ENCODE peak calls at places on chromosomes 16 and 17, in ten cellular contexts. U is IMR-90, E is tibial nerve, A is Peyer's patch, G is HCT116, J is A549, P is esophagus squamous epithelium, S is testis, F is heart left ventricle, M is spleen. I is an unnamed sample.

GRCh38 chr16:58018803-58019202 is 6.8 kb upstream of the MMP15 start:
- DNase-seq in U (no peak), E (no peak), A (no peak), G (no peak), J (no peak), P (no peak), S (no peak), F (no peak), M (peak; percentile 54), I (no peak)

GRCh38 chr17:76791053-76791980 is 53.4 kb downstream of the MFSD11 start:
- DNase-seq in U (peak; percentile 38), E (no peak), A (peak; percentile 29), G (no peak), J (peak; percentile 41), P (no peak), S (no peak), F (no peak), M (peak; percentile 59), I (no peak)

GRCh38 chr17:17028059-17028877 is 14.0 kb upstream of the MPRIP start:
- DNase-seq in U (peak; percentile 35), E (peak; percentile 81), A (no peak), G (peak; percentile 94), J (peak; percentile 99), P (no peak), S (peak; percentile 89), F (no peak), M (no peak), I (peak; percentile 81)

GRCh38 chr17:41421116-41421515 is 3.3 kb downstream of the KRT37 start:
- DNase-seq in U (peak; percentile 77), E (no peak), A (no peak), G (no peak), J (no peak), P (no peak), S (peak; percentile 40), F (no peak), M (no peak), I (no peak)

GRCh38 chr16:15807603-15808009 is 49.2 kb downstream of the MYH11 start:
- DNase-seq in U (peak; percentile 45), E (no peak), A (no peak), G (no peak), J (no peak), P (no peak), S (peak; percentile 38), F (peak; percentile 27), M (peak; percentile 39), I (no peak)

GRCh38 chr17:28038802-28039600 is 3.5 kb upstream of the NLK start:
- DNase-seq in U (peak; percentile 63), E (no peak), A (no peak), G (no peak), J (no peak), P (no peak), S (no peak), F (no peak), M (no peak), I (peak; percentile 37)

GRCh38 chr16:84292032-84292431 is 2.6 kb upstream of the WFDC1 start:
- DNase-seq in U (no peak), E (no peak), A (no peak), G (no peak), J (no peak), P (no peak), S (no peak), F (no peak), M (no peak), I (no peak)

GRCh38 chr17:14307560-14308024 is 6.7 kb downstream of the HS3ST3B1 start:
- DNase-seq in U (peak; percentile 83), E (no peak), A (no peak), G (no peak), J (no peak), P (no peak), S (no peak), F (no peak), M (no peak), I (no peak)

GRCh38 chr17:58416937-58417299 is 416 bp downstream of the RNF43 start:
- DNase-seq in U (no peak), E (no peak), A (no peak), G (no peak), J (no peak), P (no peak), S (no peak), F (no peak), M (no peak), I (no peak)

GRCh38 chr17:76585048-76585648 is 512 bp downstream of the ST6GALNAC2 start:
- DNase-seq in U (no peak), E (no peak), A (no peak), G (no peak), J (no peak), P (no peak), S (no peak), F (no peak), M (peak; percentile 86), I (no peak)

GRCh38 chr17:29148257-29148789 is 31.9 kb downstream of the MYO18A start:
- DNase-seq in U (no peak), E (no peak), A (no peak), G (no peak), J (no peak), P (no peak), S (no peak), F (no peak), M (no peak), I (no peak)

GRCh38 chr17:76397687-76398522 is 13.5 kb downstream of the SPHK1 start:
- DNase-seq in U (peak; percentile 85), E (peak; percentile 95), A (peak; percentile 92), G (peak; percentile 68), J (peak; percentile 90), P (peak; percentile 31), S (peak; percentile 96), F (peak; percentile 85), M (peak; percentile 95), I (peak; percentile 92)

GRCh38 chr17:75915268-75915667 is 10.6 kb upstream of the MRPL38 start:
- DNase-seq in U (no peak), E (no peak), A (no peak), G (no peak), J (no peak), P (no peak), S (no peak), F (no peak), M (no peak), I (no peak)

GRCh38 chr17:1725642-1726511 is 1.4 kb downstream of the WDR81 start:
- DNase-seq in U (no peak), E (no peak), A (no peak), G (no peak), J (no peak), P (no peak), S (no peak), F (no peak), M (peak; percentile 77), I (no peak)

GRCh38 chr17:1727258-1727789 is 2.8 kb downstream of the WDR81 start:
- DNase-seq in U (no peak), E (no peak), A (no peak), G (no peak), J (no peak), P (no peak), S (no peak), F (no peak), M (peak; percentile 75), I (no peak)

GRCh38 chr17:1726626-1727257 is 2.2 kb downstream of the WDR81 start:
- DNase-seq in U (no peak), E (no peak), A (no peak), G (no peak), J (no peak), P (no peak), S (no peak), F (no peak), M (peak; percentile 77), I (no peak)

GRCh38 chr17:1724869-1725641 is 551 bp downstream of the WDR81 start:
- DNase-seq in U (no peak), E (no peak), A (no peak), G (no peak), J (no peak), P (no peak), S (no peak), F (no peak), M (peak; percentile 87), I (no peak)

GRCh38 chr17:1724351-1724868 is at the start of gene WDR81:
- DNase-seq in U (peak; percentile 79), E (peak; percentile 93), A (peak; percentile 96), G (peak; percentile 48), J (peak; percentile 92), P (peak; percentile 58), S (peak; percentile 96), F (peak; percentile 96), M (peak; percentile 99), I (peak; percentile 93)
- TF ChIP-seq POLR2A in U (no peak), E (peak; percentile 52), A (peak; percentile 25), G (no peak), J (peak; percentile 58), P (no peak), S (no peak), F (peak; percentile 24), M (no peak), I (peak; percentile 22)

GRCh38 chr17:11488407-11488806 is 109.9 kb upstream of the DNAH9 start:
- DNase-seq in U (no peak), E (no peak), A (no peak), G (no peak), J (no peak), P (no peak), S (no peak), F (no peak), M (no peak), I (no peak)
- TF ChIP-seq POLR2A in U (no peak), E (no peak), A (no peak), G (no peak), J (no peak), P (no peak), S (no peak), F (no peak), M (no peak), I (no peak)

GRCh38 chr17:39868554-39868942 is 546 bp downstream of the ZPBP2 start:
- DNase-seq in U (no peak), E (no peak), A (no peak), G (no peak), J (no peak), P (no peak), S (peak; percentile 26), F (no peak), M (peak; percentile 44), I (no peak)

GRCh38 chr17:39866013-39866730 is 1.8 kb upstream of the ZPBP2 start:
- DNase-seq in U (no peak), E (no peak), A (no peak), G (no peak), J (no peak), P (no peak), S (no peak), F (no peak), M (no peak), I (no peak)

GRCh38 chr17:39870776-39871175 is 2.8 kb downstream of the ZPBP2 start:
- DNase-seq in U (no peak), E (no peak), A (no peak), G (no peak), J (no peak), P (no peak), S (no peak), F (no peak), M (no peak), I (no peak)

GRCh38 chr17:39867084-39867890 is 715 bp upstream of the ZPBP2 start:
- DNase-seq in U (no peak), E (no peak), A (peak; percentile 39), G (no peak), J (no peak), P (no peak), S (peak; percentile 22), F (no peak), M (peak; percentile 76), I (no peak)

GRCh38 chr17:39867891-39868553 is at the start of gene ZPBP2:
- DNase-seq in U (no peak), E (no peak), A (no peak), G (no peak), J (no peak), P (no peak), S (peak; percentile 50), F (no peak), M (peak; percentile 87), I (no peak)
- TF ChIP-seq POLR2A in U (no peak), E (no peak), A (no peak), G (no peak), J (no peak), P (no peak), S (no peak), F (no peak), M (no peak), I (no peak)

GRCh38 chr17:31321481-31321880 is at the start of gene EVI2A:
- DNase-seq in U (peak; percentile 88), E (no peak), A (peak; percentile 66), G (no peak), J (no peak), P (no peak), S (peak; percentile 31), F (peak; percentile 15), M (peak; percentile 80), I (no peak)
- TF ChIP-seq POLR2A in U (no peak), E (no peak), A (no peak), G (no peak), J (no peak), P (no peak), S (no peak), F (no peak), M (no peak), I (no peak)

I was measured in erythroblast.